ENCODE peak calls at places on chromosomes 7 and 10, in four cellular contexts. One of them, this sample, is unnamed.

GRCh38 chr7:86932038-86932512 is 127.4 kb downstream of the ELAPOR2 start:
- DNase-seq in mammary epithelial cell: peak
- DNase-seq in Peyer's patch: no peak
- DNase-seq in cardiac fibroblast: peak
- DNase-seq in this sample: peak

GRCh38 chr10:71036279-71036535 is 147.8 kb upstream of the PCBD1 start:
- DNase-seq in mammary epithelial cell: no peak
- DNase-seq in Peyer's patch: no peak
- DNase-seq in cardiac fibroblast: no peak
- DNase-seq in this sample: no peak

GRCh38 chr7:945556-946255 is 8.8 kb downstream of the ADAP1 start:
- DNase-seq in mammary epithelial cell: peak
- DNase-seq in Peyer's patch: no peak
- DNase-seq in cardiac fibroblast: no peak
- DNase-seq in this sample: no peak

GRCh38 chr10:52357986-52358385 is 43.9 kb downstream of the DKK1 start:
- DNase-seq in mammary epithelial cell: no peak
- DNase-seq in Peyer's patch: no peak
- DNase-seq in cardiac fibroblast: no peak
- DNase-seq in this sample: no peak

GRCh38 chr10:44950326-44951225 is 9.0 kb upstream of the RASSF4 start:
- DNase-seq in mammary epithelial cell: no peak
- DNase-seq in Peyer's patch: peak
- DNase-seq in cardiac fibroblast: no peak
- DNase-seq in this sample: no peak

GRCh38 chr7:104231054-104232046 is 23.5 kb upstream of the ORC5 start:
- DNase-seq in mammary epithelial cell: peak
- DNase-seq in Peyer's patch: peak
- DNase-seq in cardiac fibroblast: peak
- DNase-seq in this sample: no peak

GRCh38 chr7:6416516-6417145 is 31.1 kb downstream of the DAGLB start:
- DNase-seq in mammary epithelial cell: no peak
- DNase-seq in Peyer's patch: no peak
- DNase-seq in cardiac fibroblast: peak
- DNase-seq in this sample: no peak

GRCh38 chr7:92767427-92767826 is 68.9 kb downstream of the CDK6 start:
- DNase-seq in mammary epithelial cell: peak
- DNase-seq in Peyer's patch: no peak
- DNase-seq in cardiac fibroblast: peak
- DNase-seq in this sample: no peak

GRCh38 chr7:103594186-103594585 is 148.2 kb upstream of the SLC26A5 start:
- DNase-seq in mammary epithelial cell: no peak
- DNase-seq in Peyer's patch: no peak
- DNase-seq in cardiac fibroblast: no peak
- DNase-seq in this sample: no peak

GRCh38 chr7:6022671-6023070 is 8.5 kb upstream of the ANKRD61 start:
- DNase-seq in mammary epithelial cell: no peak
- DNase-seq in Peyer's patch: no peak
- DNase-seq in cardiac fibroblast: no peak
- DNase-seq in this sample: no peak

GRCh38 chr10:15472431-15473400 is 101.6 kb upstream of the FAM171A1 start:
- DNase-seq in mammary epithelial cell: no peak
- DNase-seq in Peyer's patch: no peak
- DNase-seq in cardiac fibroblast: peak
- DNase-seq in this sample: no peak

GRCh38 chr7:42893341-42894242 is 18.3 kb downstream of the C7orf25 start:
- DNase-seq in mammary epithelial cell: no peak
- DNase-seq in Peyer's patch: no peak
- DNase-seq in cardiac fibroblast: no peak
- DNase-seq in this sample: no peak

GRCh38 chr10:122269097-122269687 is 1.9 kb upstream of the BTBD16 start:
- DNase-seq in mammary epithelial cell: no peak
- DNase-seq in Peyer's patch: no peak
- DNase-seq in cardiac fibroblast: no peak
- DNase-seq in this sample: no peak

GRCh38 chr10:53357587-53357986 is 585.0 kb upstream of the MBL2 start:
- DNase-seq in mammary epithelial cell: peak
- DNase-seq in Peyer's patch: no peak
- DNase-seq in cardiac fibroblast: no peak
- DNase-seq in this sample: no peak

GRCh38 chr10:89327803-89328441 is at the start of gene IFIT3:
- DNase-seq in mammary epithelial cell: peak
- DNase-seq in Peyer's patch: peak
- DNase-seq in cardiac fibroblast: peak
- DNase-seq in this sample: peak

DNA sequence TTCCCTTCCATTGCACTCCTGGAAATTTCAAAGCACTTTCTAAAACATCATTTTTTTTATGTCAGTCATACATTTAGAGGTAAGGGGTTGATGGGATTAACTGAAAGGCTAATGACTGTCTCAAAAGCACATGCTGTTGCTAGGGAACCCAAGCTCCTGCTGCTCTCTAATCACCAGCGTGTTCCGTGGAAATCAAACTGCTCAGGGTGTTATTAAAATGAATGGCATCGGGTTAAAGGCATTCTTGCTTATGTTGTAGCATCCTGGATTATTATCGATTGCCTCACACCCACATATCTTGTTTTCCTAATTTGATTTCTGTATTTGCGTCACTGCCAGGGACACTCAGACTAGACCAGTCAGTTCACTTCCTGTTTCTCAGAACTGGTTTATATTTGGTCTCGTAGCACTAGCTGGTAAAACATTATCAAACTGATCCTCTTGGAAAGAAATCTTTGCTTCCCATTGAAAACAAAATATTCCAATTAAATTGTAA is 216.5 kb upstream of the MKLN1 start:
- DNase-seq in mammary epithelial cell: peak
- DNase-seq in Peyer's patch: no peak
- DNase-seq in cardiac fibroblast: peak
- DNase-seq in this sample: peak
- H3K4me3 ChIP-seq in mammary epithelial cell: peak
- H3K4me3 ChIP-seq in Peyer's patch: peak
- H3K4me3 ChIP-seq in cardiac fibroblast: no peak
- H3K4me3 ChIP-seq in this sample: peak

GRCh38 chr7:26853788-26854393 is 10.5 kb downstream of the SKAP2 start:
- DNase-seq in mammary epithelial cell: peak
- DNase-seq in Peyer's patch: no peak
- DNase-seq in cardiac fibroblast: peak
- DNase-seq in this sample: no peak
- TF ChIP-seq CTCF in mammary epithelial cell: peak
- TF ChIP-seq CTCF in Peyer's patch: peak
- TF ChIP-seq CTCF in cardiac fibroblast: peak
- TF ChIP-seq CTCF in this sample: peak

DNA sequence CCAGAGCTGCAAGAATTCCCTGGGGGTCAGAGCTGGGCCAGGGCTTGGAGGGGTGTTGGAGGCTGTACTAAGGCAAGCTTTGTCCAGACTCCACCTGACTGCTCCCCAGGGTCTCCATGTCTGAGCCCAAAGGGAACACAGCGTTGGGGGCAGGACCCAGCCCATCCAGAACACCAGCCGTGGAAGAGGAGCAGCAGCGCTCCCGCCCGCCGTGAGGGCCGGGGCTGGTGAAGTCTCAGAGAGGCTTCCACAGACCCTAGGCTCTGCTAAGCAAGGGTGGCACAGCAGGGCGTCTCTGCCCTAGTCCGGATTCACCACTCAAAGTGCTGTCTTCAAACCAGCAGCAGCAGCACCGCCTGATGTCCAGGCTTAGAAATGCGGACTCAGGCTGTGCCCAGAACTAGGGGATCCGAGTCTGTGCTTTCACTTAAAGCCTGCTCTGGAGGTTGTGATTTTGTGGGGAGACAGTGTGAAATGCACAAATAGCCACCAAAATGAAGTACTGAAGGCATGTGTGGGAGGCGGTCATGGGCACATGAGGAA is 16.7 kb upstream of the AQP1 start:
- DNase-seq in mammary epithelial cell: no peak
- DNase-seq in Peyer's patch: no peak
- DNase-seq in cardiac fibroblast: no peak
- DNase-seq in this sample: no peak
- H3K4me3 ChIP-seq in mammary epithelial cell: no peak
- H3K4me3 ChIP-seq in Peyer's patch: no peak
- H3K4me3 ChIP-seq in cardiac fibroblast: no peak
- H3K4me3 ChIP-seq in this sample: no peak

DNA sequence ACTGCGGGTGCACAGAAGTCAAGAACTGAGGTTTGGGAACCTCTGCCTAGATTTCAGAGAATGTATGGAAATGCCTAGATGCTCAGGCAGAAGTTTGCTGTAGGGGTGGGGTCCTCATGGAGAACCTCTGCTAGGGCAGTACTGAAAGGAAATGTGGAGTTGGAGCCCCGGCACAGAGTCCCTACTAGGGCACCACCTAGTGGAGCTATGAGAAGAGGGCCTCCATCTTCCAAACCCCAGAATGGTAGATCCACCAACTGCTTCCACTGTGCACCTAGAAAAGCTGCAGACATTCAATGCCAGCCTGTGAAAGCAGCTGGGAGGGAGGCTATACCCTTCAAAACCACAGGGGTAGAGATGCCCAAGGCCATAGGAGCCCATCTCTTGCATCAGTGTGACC is 1336.0 kb upstream of the CELF2 start:
- DNase-seq in mammary epithelial cell: no peak
- DNase-seq in Peyer's patch: no peak
- DNase-seq in cardiac fibroblast: no peak
- DNase-seq in this sample: no peak
- TF ChIP-seq CTCF in mammary epithelial cell: no peak
- TF ChIP-seq CTCF in Peyer's patch: no peak
- TF ChIP-seq CTCF in cardiac fibroblast: peak
- TF ChIP-seq CTCF in this sample: no peak

GRCh38 chr10:11663763-11664555 is 52.5 kb upstream of the USP6NL start:
- DNase-seq in mammary epithelial cell: no peak
- DNase-seq in Peyer's patch: peak
- DNase-seq in cardiac fibroblast: no peak
- DNase-seq in this sample: no peak
- H3K4me3 ChIP-seq in mammary epithelial cell: no peak
- H3K4me3 ChIP-seq in Peyer's patch: no peak
- H3K4me3 ChIP-seq in cardiac fibroblast: no peak
- H3K4me3 ChIP-seq in this sample: no peak

GRCh38 chr10:130655313-130656186 is 519.4 kb downstream of the GLRX3 start:
- DNase-seq in mammary epithelial cell: no peak
- DNase-seq in Peyer's patch: no peak
- DNase-seq in cardiac fibroblast: no peak
- DNase-seq in this sample: no peak
- TF ChIP-seq CTCF in mammary epithelial cell: no peak
- TF ChIP-seq CTCF in Peyer's patch: no peak
- TF ChIP-seq CTCF in cardiac fibroblast: no peak
- TF ChIP-seq CTCF in this sample: no peak

DNA sequence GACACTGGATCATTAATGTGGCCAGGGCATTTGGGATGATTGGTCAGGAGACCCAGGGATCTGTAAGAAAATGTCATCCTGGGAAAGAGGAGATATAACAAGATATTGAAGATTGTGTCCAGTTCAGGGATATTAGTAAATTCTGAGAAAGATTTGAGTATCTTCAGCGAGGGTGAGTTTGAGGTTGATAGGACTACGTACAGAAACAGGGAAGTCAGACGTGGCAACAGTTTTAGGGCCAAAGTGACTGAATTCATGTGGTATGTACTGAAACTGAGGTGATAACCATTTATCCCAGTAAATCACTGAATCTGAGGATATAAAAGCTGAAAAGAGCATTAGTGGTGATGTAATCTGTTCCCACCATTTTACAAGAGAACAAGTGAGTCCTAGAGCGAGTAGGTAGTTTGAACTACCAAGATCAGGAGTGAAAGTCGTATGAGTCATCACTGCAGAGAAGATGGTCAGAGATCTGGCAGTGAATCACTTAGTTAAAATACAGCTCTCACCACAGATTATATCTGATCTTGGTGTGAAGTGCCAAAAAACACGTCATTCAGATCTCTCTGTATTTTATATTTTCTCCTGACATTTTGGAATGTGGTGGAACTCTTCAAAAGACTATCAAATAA is 220.5 kb downstream of the CDK14 start:
- DNase-seq in mammary epithelial cell: peak
- DNase-seq in Peyer's patch: no peak
- DNase-seq in cardiac fibroblast: peak
- DNase-seq in this sample: peak
- H3K4me3 ChIP-seq in mammary epithelial cell: no peak
- H3K4me3 ChIP-seq in Peyer's patch: no peak
- H3K4me3 ChIP-seq in cardiac fibroblast: no peak
- H3K4me3 ChIP-seq in this sample: no peak

DNA sequence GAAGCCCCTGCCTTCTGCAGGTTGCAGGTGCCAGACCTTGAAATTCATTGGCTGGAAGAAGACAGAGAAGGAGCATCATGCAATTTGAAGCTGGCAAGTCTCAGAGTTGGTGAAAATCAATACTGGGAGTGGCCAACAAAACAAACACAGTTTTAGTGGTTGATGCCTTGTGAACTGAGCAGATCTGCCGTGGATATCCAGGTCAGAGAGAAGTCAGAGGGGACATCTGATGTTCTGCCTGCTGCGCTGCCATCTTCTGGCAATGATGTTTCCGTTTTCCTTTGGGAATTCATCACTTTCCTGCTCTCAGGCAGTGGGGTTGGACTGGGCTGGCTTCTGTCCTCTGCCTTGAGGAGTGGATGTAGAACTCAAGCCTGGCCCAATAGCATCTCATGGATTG is 132.0 kb downstream of the RPS24 start:
- DNase-seq in mammary epithelial cell: no peak
- DNase-seq in Peyer's patch: no peak
- DNase-seq in cardiac fibroblast: no peak
- DNase-seq in this sample: no peak
- TF ChIP-seq CTCF in mammary epithelial cell: no peak
- TF ChIP-seq CTCF in Peyer's patch: no peak
- TF ChIP-seq CTCF in cardiac fibroblast: no peak
- TF ChIP-seq CTCF in this sample: no peak

GRCh38 chr10:73780301-73780700 is 1.5 kb upstream of the CHCHD1 start:
- DNase-seq in mammary epithelial cell: no peak
- DNase-seq in Peyer's patch: no peak
- DNase-seq in cardiac fibroblast: no peak
- DNase-seq in this sample: no peak
- H3K4me3 ChIP-seq in mammary epithelial cell: no peak
- H3K4me3 ChIP-seq in Peyer's patch: no peak
- H3K4me3 ChIP-seq in cardiac fibroblast: no peak
- H3K4me3 ChIP-seq in this sample: no peak

GRCh38 chr7:155862516-155863257 is 50.4 kb upstream of the SHH start:
- DNase-seq in mammary epithelial cell: no peak
- DNase-seq in Peyer's patch: no peak
- DNase-seq in cardiac fibroblast: no peak
- DNase-seq in this sample: no peak
- TF ChIP-seq CTCF in mammary epithelial cell: no peak
- TF ChIP-seq CTCF in Peyer's patch: no peak
- TF ChIP-seq CTCF in cardiac fibroblast: peak
- TF ChIP-seq CTCF in this sample: no peak